ENCODE peak calls at places on chromosomes 3 and 15, in four cellular contexts. S, L, E and Q are unnamed samples.

GRCh38 chr15:68653795-68654194 is 75.0 kb downstream of the CORO2B start:
- DNase-seq in L (no peak), S (no peak), E (no peak), Q (no peak)

GRCh38 chr15:40941078-40941527 is 12.0 kb downstream of the DLL4 start:
- DNase-seq in S (no peak), L (no peak), E (no peak), Q (no peak)

GRCh38 chr15:42502472-42502871 is 7.0 kb downstream of the SNAP23 start:
- DNase-seq in E (no peak), L (no peak), S (no peak), Q (no peak)

GRCh38 chr15:92112711-92113110 is 259.2 kb downstream of the SLCO3A1 start:
- DNase-seq in S (no peak), E (no peak), L (no peak), Q (no peak)

GRCh38 chr15:52220896-52221660 is 29.9 kb upstream of the GNB5 start:
- DNase-seq in S (no peak), L (no peak), E (no peak), Q (no peak)

GRCh38 chr3:66378256-66378655 is 122.6 kb downstream of the LRIG1 start:
- DNase-seq in L (peak), S (no peak), E (no peak), Q (peak)

GRCh38 chr3:171797265-171797679 is 13.0 kb downstream of the PLD1 start:
- DNase-seq in L (no peak), E (no peak), S (peak), Q (no peak)

GRCh38 chr3:67783281-67784250 is 129.2 kb upstream of the SUCLG2 start:
- DNase-seq in S (no peak), L (no peak), E (no peak), Q (no peak)

GRCh38 chr15:43799209-43799944 is 643 bp downstream of the SERINC4 start:
- DNase-seq in L (no peak), S (no peak), E (no peak), Q (peak)

GRCh38 chr3:42355612-42356011 is 54.8 kb downstream of the LYZL4 start:
- DNase-seq in S (no peak), L (no peak), E (no peak), Q (no peak)

GRCh38 chr3:42347928-42348327 is 62.5 kb downstream of the LYZL4 start:
- DNase-seq in E (no peak), S (no peak), L (no peak), Q (no peak)

GRCh38 chr3:42351221-42351620 is 59.2 kb downstream of the LYZL4 start:
- DNase-seq in L (no peak), E (no peak), S (no peak), Q (no peak)

GRCh38 chr3:42349765-42350594 is 60.4 kb downstream of the LYZL4 start:
- DNase-seq in L (no peak), S (no peak), E (no peak), Q (peak)

DNA sequence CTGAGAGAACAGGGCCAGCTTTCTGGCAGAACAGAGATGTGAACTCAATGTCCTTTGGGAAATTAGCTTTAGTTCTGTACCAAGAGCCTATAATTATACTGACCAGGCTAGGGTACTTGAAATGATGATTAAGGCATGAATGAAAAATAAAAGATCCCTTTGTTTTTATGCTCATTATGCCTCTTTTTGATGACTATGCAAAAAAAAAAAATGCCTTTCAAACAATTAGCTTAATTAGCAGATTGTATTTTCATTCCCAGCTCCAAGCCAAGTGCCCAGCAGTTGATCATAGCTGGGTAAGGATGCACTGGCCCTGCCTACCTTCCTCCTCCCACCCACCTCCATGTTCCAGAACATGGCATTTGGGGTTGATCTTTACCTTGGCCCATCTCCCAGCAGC is 56.8 kb downstream of the LYZL4 start:
- DNase-seq in E (no peak), S (no peak), L (no peak), Q (no peak)
- TF ChIP-seq SRF in E (no peak), S (no peak), L (no peak), Q (no peak)

DNA sequence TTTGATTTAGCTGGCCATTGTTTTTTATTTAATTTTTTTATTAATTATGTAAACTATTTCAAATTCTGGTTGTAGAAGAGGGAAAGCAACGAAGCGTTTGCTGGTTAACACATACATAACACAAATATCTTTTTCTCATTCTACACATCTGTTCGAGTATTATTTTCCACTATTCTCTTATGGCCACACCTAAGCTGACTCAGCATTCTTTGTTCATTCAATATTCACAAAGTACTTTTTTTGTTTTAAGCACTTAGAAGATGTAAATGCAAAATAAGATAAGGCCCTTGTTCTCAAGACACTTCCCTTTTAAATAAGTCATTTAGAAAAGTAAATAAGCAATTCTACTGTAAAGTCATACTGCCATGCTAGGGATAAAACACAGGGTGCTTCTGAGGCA is 45.4 kb downstream of the CADM2 start:
- DNase-seq in L (no peak), S (no peak), E (no peak), Q (no peak)
- TF ChIP-seq ZBTB33 in L (no peak), S (no peak), E (no peak), Q (no peak)

GRCh38 chr15:27222479-27222878 is 251.5 kb downstream of the GABRG3 start:
- DNase-seq in E (no peak), L (no peak), S (no peak), Q (no peak)
- TF ChIP-seq SRF in E (no peak), L (no peak), S (no peak), Q (no peak)

DNA sequence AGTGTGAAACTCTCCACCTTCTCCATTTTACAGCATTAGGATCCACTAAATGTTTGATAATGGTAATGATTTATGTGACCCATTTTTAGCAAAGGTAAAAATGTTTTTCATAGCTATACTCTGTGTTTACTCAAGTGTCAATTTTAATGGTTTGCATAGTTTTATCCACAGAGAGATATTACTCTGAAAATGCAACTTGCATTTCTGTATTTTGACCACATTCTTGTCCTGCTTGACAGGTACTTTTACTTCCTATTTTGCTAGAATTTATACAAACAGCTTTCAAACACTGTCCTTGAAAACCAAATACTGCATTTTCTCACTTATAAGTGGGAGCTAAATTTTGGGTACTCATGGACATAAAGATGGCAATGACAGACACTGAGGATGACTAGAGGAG is 62.9 kb downstream of the SERPINI1 start:
- DNase-seq in S (peak), L (no peak), E (no peak), Q (no peak)
- TF ChIP-seq ZBTB33 in S (no peak), L (no peak), E (no peak), Q (no peak)

GRCh38 chr3:124885466-124886167 is 1.5 kb downstream of the ITGB5 start:
- DNase-seq in S (no peak), L (no peak), E (no peak), Q (no peak)

GRCh38 chr3:124887177-124887995 is at the start of gene ITGB5:
- DNase-seq in L (peak), E (peak), S (no peak), Q (peak)

GRCh38 chr3:124887996-124888298 is 782 bp upstream of the ITGB5 start:
- DNase-seq in E (no peak), L (no peak), S (no peak), Q (no peak)

GRCh38 chr3:124888482-124889441 is 1.6 kb upstream of the ITGB5 start:
- DNase-seq in L (no peak), E (no peak), S (no peak), Q (no peak)

GRCh38 chr3:124886168-124887051 is 755 bp downstream of the ITGB5 start:
- DNase-seq in S (no peak), L (no peak), E (peak), Q (peak)
- TF ChIP-seq SRF in S (no peak), L (no peak), E (no peak), Q (no peak)

GRCh38 chr3:42264399-42265058 is 1.5 kb downstream of the CCK start:
- DNase-seq in S (no peak), L (no peak), E (no peak), Q (peak)
- TF ChIP-seq ZBTB33 in S (no peak), L (no peak), E (no peak), Q (no peak)